ENCODE peak calls at places on chromosome 9, in seven cellular contexts. One of them, this sample, is unnamed. For H3K4me1, the result is how much of the 10 kb centered on the place peaks cover.

GRCh38 chr9:134689320-134690181 is 47.9 kb downstream of the COL5A1 start:
- DNase-seq in OCI-LY7: peak
- DNase-seq in SK-N-SH: peak
- DNase-seq in HCT116: peak
- DNase-seq in MM.1S: no peak
- DNase-seq in hepatocyte: peak
- DNase-seq in neural progenitor cell: peak
- DNase-seq in this sample: peak

GRCh38 chr9:125513634-125514413 is 193.2 kb downstream of the MAPKAP1 start:
- DNase-seq in OCI-LY7: no peak
- DNase-seq in SK-N-SH: no peak
- DNase-seq in HCT116: no peak
- DNase-seq in MM.1S: peak
- DNase-seq in hepatocyte: peak
- DNase-seq in neural progenitor cell: peak
- DNase-seq in this sample: peak

GRCh38 chr9:36137392-36138004 is 965 bp downstream of the GLIPR2 start:
- DNase-seq in OCI-LY7: no peak
- DNase-seq in SK-N-SH: peak
- DNase-seq in HCT116: no peak
- DNase-seq in MM.1S: no peak
- DNase-seq in hepatocyte: no peak
- DNase-seq in neural progenitor cell: peak
- DNase-seq in this sample: peak

GRCh38 chr9:104866186-104866585 is 61.8 kb downstream of the ABCA1 start:
- DNase-seq in OCI-LY7: no peak
- DNase-seq in SK-N-SH: no peak
- DNase-seq in HCT116: no peak
- DNase-seq in MM.1S: no peak
- DNase-seq in hepatocyte: no peak
- DNase-seq in neural progenitor cell: no peak
- DNase-seq in this sample: peak

GRCh38 chr9:131422241-131422792 is 28.4 kb downstream of the PRRC2B start:
- DNase-seq in OCI-LY7: no peak
- DNase-seq in SK-N-SH: peak
- DNase-seq in HCT116: no peak
- DNase-seq in MM.1S: no peak
- DNase-seq in hepatocyte: peak
- DNase-seq in neural progenitor cell: no peak
- DNase-seq in this sample: peak

GRCh38 chr9:129491486-129491855 is 129.4 kb downstream of the C9orf50 start:
- DNase-seq in OCI-LY7: no peak
- DNase-seq in SK-N-SH: no peak
- DNase-seq in HCT116: no peak
- DNase-seq in MM.1S: no peak
- DNase-seq in hepatocyte: peak
- DNase-seq in neural progenitor cell: no peak
- DNase-seq in this sample: no peak

GRCh38 chr9:14428781-14429230 is 114.9 kb upstream of the NFIB start:
- DNase-seq in OCI-LY7: peak
- DNase-seq in SK-N-SH: peak
- DNase-seq in HCT116: peak
- DNase-seq in MM.1S: peak
- DNase-seq in hepatocyte: peak
- DNase-seq in neural progenitor cell: peak
- DNase-seq in this sample: peak

GRCh38 chr9:28365020-28365640 is 791.8 kb upstream of the C9orf72 start:
- DNase-seq in OCI-LY7: no peak
- DNase-seq in SK-N-SH: no peak
- DNase-seq in HCT116: no peak
- DNase-seq in MM.1S: no peak
- DNase-seq in hepatocyte: peak
- DNase-seq in neural progenitor cell: peak
- DNase-seq in this sample: peak

GRCh38 chr9:70873506-70873905 is 247.9 kb downstream of the TRPM3 start:
- DNase-seq in OCI-LY7: no peak
- DNase-seq in SK-N-SH: no peak
- DNase-seq in HCT116: no peak
- DNase-seq in MM.1S: no peak
- DNase-seq in hepatocyte: no peak
- DNase-seq in neural progenitor cell: no peak
- DNase-seq in this sample: no peak

GRCh38 chr9:14616188-14616982 is 76.8 kb downstream of the ZDHHC21 start:
- DNase-seq in OCI-LY7: peak
- DNase-seq in SK-N-SH: peak
- DNase-seq in HCT116: peak
- DNase-seq in MM.1S: peak
- DNase-seq in hepatocyte: peak
- DNase-seq in neural progenitor cell: peak
- DNase-seq in this sample: peak

GRCh38 chr9:129333961-129334743 is 156.1 kb upstream of the IER5L start:
- DNase-seq in OCI-LY7: peak
- DNase-seq in SK-N-SH: peak
- DNase-seq in HCT116: peak
- DNase-seq in MM.1S: no peak
- DNase-seq in hepatocyte: peak
- DNase-seq in neural progenitor cell: peak
- DNase-seq in this sample: peak

GRCh38 chr9:91187965-91188344 is 173.8 kb downstream of the AUH start:
- DNase-seq in OCI-LY7: no peak
- DNase-seq in SK-N-SH: no peak
- DNase-seq in HCT116: no peak
- DNase-seq in MM.1S: no peak
- DNase-seq in hepatocyte: no peak
- DNase-seq in neural progenitor cell: no peak
- DNase-seq in this sample: no peak

GRCh38 chr9:123607987-123608565 is 252.1 kb downstream of the CRB2 start:
- DNase-seq in OCI-LY7: peak
- DNase-seq in SK-N-SH: no peak
- DNase-seq in HCT116: no peak
- DNase-seq in MM.1S: peak
- DNase-seq in hepatocyte: no peak
- DNase-seq in neural progenitor cell: no peak
- DNase-seq in this sample: no peak

GRCh38 chr9:131734165-131734610 is 5.7 kb downstream of the RAPGEF1 start:
- DNase-seq in OCI-LY7: peak
- DNase-seq in SK-N-SH: peak
- DNase-seq in HCT116: no peak
- DNase-seq in MM.1S: peak
- DNase-seq in hepatocyte: peak
- DNase-seq in neural progenitor cell: no peak
- DNase-seq in this sample: peak

GRCh38 chr9:100083448-100084144 is 15.2 kb downstream of the ERP44 start:
- DNase-seq in OCI-LY7: no peak
- DNase-seq in SK-N-SH: no peak
- DNase-seq in HCT116: no peak
- DNase-seq in MM.1S: peak
- DNase-seq in hepatocyte: no peak
- DNase-seq in neural progenitor cell: no peak
- DNase-seq in this sample: no peak

GRCh38 chr9:6843742-6844141 is 86.0 kb downstream of the KDM4C start:
- DNase-seq in OCI-LY7: no peak
- DNase-seq in SK-N-SH: no peak
- DNase-seq in HCT116: no peak
- DNase-seq in MM.1S: no peak
- DNase-seq in hepatocyte: no peak
- DNase-seq in neural progenitor cell: no peak
- DNase-seq in this sample: no peak

GRCh38 chr9:37936965-37937364 is 33.0 kb upstream of the SLC25A51 start:
- DNase-seq in OCI-LY7: no peak
- DNase-seq in SK-N-SH: peak
- DNase-seq in HCT116: no peak
- DNase-seq in MM.1S: no peak
- DNase-seq in hepatocyte: peak
- DNase-seq in neural progenitor cell: peak
- DNase-seq in this sample: no peak

GRCh38 chr9:99693888-99694287 is 127.8 kb upstream of the NR4A3 start:
- DNase-seq in OCI-LY7: no peak
- DNase-seq in SK-N-SH: no peak
- DNase-seq in HCT116: no peak
- DNase-seq in MM.1S: no peak
- DNase-seq in hepatocyte: no peak
- DNase-seq in neural progenitor cell: no peak
- DNase-seq in this sample: no peak

GRCh38 chr9:76369583-76369982 is 24.6 kb downstream of the RFK start:
- DNase-seq in OCI-LY7: peak
- DNase-seq in SK-N-SH: peak
- DNase-seq in HCT116: no peak
- DNase-seq in MM.1S: no peak
- DNase-seq in hepatocyte: peak
- DNase-seq in neural progenitor cell: peak
- DNase-seq in this sample: peak

GRCh38 chr9:76371901-76372300 is 22.3 kb downstream of the RFK start:
- DNase-seq in OCI-LY7: no peak
- DNase-seq in SK-N-SH: no peak
- DNase-seq in HCT116: no peak
- DNase-seq in MM.1S: no peak
- DNase-seq in hepatocyte: no peak
- DNase-seq in neural progenitor cell: no peak
- DNase-seq in this sample: peak

GRCh38 chr9:76370656-76371055 is 23.6 kb downstream of the RFK start:
- DNase-seq in OCI-LY7: no peak
- DNase-seq in SK-N-SH: no peak
- DNase-seq in HCT116: no peak
- DNase-seq in MM.1S: no peak
- DNase-seq in hepatocyte: no peak
- DNase-seq in neural progenitor cell: no peak
- DNase-seq in this sample: no peak

GRCh38 chr9:76365028-76365427 is 29.2 kb downstream of the RFK start:
- DNase-seq in OCI-LY7: no peak
- DNase-seq in SK-N-SH: no peak
- DNase-seq in HCT116: no peak
- DNase-seq in MM.1S: no peak
- DNase-seq in hepatocyte: peak
- DNase-seq in neural progenitor cell: peak
- DNase-seq in this sample: peak

GRCh38 chr9:76366275-76366674 is 28.0 kb downstream of the RFK start:
- DNase-seq in OCI-LY7: no peak
- DNase-seq in SK-N-SH: peak
- DNase-seq in HCT116: no peak
- DNase-seq in MM.1S: no peak
- DNase-seq in hepatocyte: no peak
- DNase-seq in neural progenitor cell: no peak
- DNase-seq in this sample: peak
- TF ChIP-seq EZH2phosphoT487 in OCI-LY7: no peak
- TF ChIP-seq EZH2phosphoT487 in SK-N-SH: no peak
- TF ChIP-seq EZH2phosphoT487 in HCT116: no peak
- TF ChIP-seq EZH2phosphoT487 in MM.1S: no peak
- TF ChIP-seq EZH2phosphoT487 in hepatocyte: no peak
- TF ChIP-seq EZH2phosphoT487 in neural progenitor cell: no peak
- TF ChIP-seq EZH2phosphoT487 in this sample: no peak

DNA sequence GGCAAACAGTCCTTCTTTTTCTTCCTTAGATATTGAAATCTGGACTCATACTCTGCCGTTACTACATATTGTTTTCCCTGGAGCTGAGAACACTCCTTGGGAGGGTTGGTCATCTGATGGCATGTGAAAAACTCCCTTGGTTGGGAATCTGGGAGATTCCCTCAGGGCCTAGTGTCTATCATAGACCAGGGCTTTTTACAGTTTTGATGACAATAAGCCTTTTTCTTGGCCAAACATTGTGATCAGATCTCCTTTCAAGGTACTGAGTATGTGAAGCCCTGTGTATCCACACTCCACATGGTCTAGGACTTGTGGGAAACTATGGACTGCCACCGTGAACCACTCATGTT is 32.9 kb downstream of the TMEM252 start:
- DNase-seq in OCI-LY7: no peak
- DNase-seq in SK-N-SH: no peak
- DNase-seq in HCT116: no peak
- DNase-seq in MM.1S: no peak
- DNase-seq in hepatocyte: no peak
- DNase-seq in neural progenitor cell: no peak
- DNase-seq in this sample: no peak
- TF ChIP-seq CTCF in OCI-LY7: peak
- TF ChIP-seq CTCF in SK-N-SH: no peak
- TF ChIP-seq CTCF in HCT116: no peak
- TF ChIP-seq CTCF in MM.1S: no peak
- TF ChIP-seq CTCF in hepatocyte: no peak
- TF ChIP-seq CTCF in neural progenitor cell: no peak
- TF ChIP-seq CTCF in this sample: no peak

GRCh38 chr9:110202232-110202631 is 5.7 kb downstream of the C9orf152 start:
- DNase-seq in OCI-LY7: no peak
- DNase-seq in SK-N-SH: no peak
- DNase-seq in HCT116: no peak
- DNase-seq in MM.1S: no peak
- DNase-seq in hepatocyte: no peak
- DNase-seq in neural progenitor cell: no peak
- DNase-seq in this sample: no peak

GRCh38 chr9:110208031-110208430 is at the start of gene C9orf152:
- DNase-seq in OCI-LY7: no peak
- DNase-seq in SK-N-SH: no peak
- DNase-seq in HCT116: no peak
- DNase-seq in MM.1S: no peak
- DNase-seq in hepatocyte: no peak
- DNase-seq in neural progenitor cell: no peak
- DNase-seq in this sample: peak

GRCh38 chr9:110206388-110206787 is 1.6 kb downstream of the C9orf152 start:
- DNase-seq in OCI-LY7: no peak
- DNase-seq in SK-N-SH: no peak
- DNase-seq in HCT116: no peak
- DNase-seq in MM.1S: no peak
- DNase-seq in hepatocyte: no peak
- DNase-seq in neural progenitor cell: no peak
- DNase-seq in this sample: no peak

GRCh38 chr9:110207071-110207923 is 662 bp downstream of the C9orf152 start:
- DNase-seq in OCI-LY7: no peak
- DNase-seq in SK-N-SH: no peak
- DNase-seq in HCT116: no peak
- DNase-seq in MM.1S: no peak
- DNase-seq in hepatocyte: no peak
- DNase-seq in neural progenitor cell: no peak
- DNase-seq in this sample: peak
- H3K4me1 ChIP-seq in OCI-LY7: under half
- H3K4me1 ChIP-seq in SK-N-SH: under half
- H3K4me1 ChIP-seq in HCT116: under half
- H3K4me1 ChIP-seq in MM.1S: under half
- H3K4me1 ChIP-seq in hepatocyte: under half
- H3K4me1 ChIP-seq in neural progenitor cell: under half
- H3K4me1 ChIP-seq in this sample: under half

DNA sequence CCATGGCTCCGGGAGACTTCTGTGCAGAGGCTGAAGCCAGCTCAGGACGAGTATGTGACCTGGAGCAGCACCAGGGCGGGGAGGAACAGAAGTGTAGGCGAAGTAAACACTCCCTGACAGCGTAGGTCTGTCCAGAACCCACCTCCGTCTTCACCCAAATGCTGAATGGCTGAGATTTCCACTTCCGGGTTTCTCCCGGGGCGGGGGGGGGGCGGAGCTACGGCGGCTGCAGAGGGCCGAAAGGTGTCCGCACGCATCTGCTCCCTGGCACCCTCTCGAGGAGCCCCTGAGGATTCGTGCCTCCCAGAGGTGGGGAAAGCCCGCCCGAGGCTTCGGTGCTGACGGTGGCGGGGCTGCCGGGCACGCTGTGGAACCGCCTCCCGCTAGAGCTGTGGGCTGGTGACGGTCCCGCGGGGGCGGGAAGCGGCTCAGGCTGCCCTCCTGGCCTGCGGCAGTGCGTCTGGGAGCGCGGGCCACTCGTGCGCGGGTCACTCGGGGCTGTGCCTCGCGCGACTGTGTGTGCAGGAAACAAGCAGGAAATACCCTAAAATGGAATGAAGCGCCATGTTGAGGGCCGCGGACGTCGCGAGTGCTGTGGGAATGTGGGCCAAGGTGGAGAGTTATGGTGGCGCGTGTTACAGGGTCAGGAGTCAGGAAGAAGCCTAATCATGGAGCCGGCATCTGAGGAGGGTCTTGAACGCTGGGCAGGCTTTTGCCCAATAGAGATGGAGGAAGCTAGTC is 1425.4 kb downstream of the FOXD4L5 start:
- DNase-seq in OCI-LY7: no peak
- DNase-seq in SK-N-SH: peak
- DNase-seq in HCT116: peak
- DNase-seq in MM.1S: peak
- DNase-seq in hepatocyte: no peak
- DNase-seq in neural progenitor cell: no peak
- DNase-seq in this sample: no peak
- TF ChIP-seq EZH2phosphoT487 in OCI-LY7: no peak
- TF ChIP-seq EZH2phosphoT487 in SK-N-SH: no peak
- TF ChIP-seq EZH2phosphoT487 in HCT116: no peak
- TF ChIP-seq EZH2phosphoT487 in MM.1S: no peak
- TF ChIP-seq EZH2phosphoT487 in hepatocyte: no peak
- TF ChIP-seq EZH2phosphoT487 in neural progenitor cell: no peak
- TF ChIP-seq EZH2phosphoT487 in this sample: no peak

This sample was measured in PC-3.